ENCODE peak calls at places on chromosomes 12 and 14, in four cellular contexts. V is brain microvascular endothelial cell, B is ELR, E is putamen. U is an unnamed sample.

GRCh38 chr12:86724716-86725115 is 468.5 kb upstream of the MGAT4C start:
- DNase-seq in V (peak), B (peak), E (no peak), U (peak)

GRCh38 chr14:50667491-50668007 is 557 bp downstream of the SAV1 start:
- DNase-seq in V (no peak), B (no peak), E (no peak), U (no peak)

GRCh38 chr12:54220092-54220557 is 31.3 kb upstream of the SMUG1 start:
- DNase-seq in V (peak), B (peak), E (peak), U (peak)

GRCh38 chr14:103700753-103701490 is 14.3 kb downstream of the XRCC3 start:
- DNase-seq in V (no peak), B (no peak), E (no peak), U (peak)

GRCh38 chr12:114371733-114372132 is 34.2 kb downstream of the TBX5 start:
- DNase-seq in V (no peak), B (no peak), E (no peak), U (no peak)

GRCh38 chr12:4446335-4446734 is 720 bp upstream of the FGF6 start:
- DNase-seq in V (no peak), B (no peak), E (no peak), U (no peak)

GRCh38 chr12:89185889-89186288 is 166.4 kb downstream of the DUSP6 start:
- DNase-seq in V (no peak), B (peak), E (no peak), U (no peak)

GRCh38 chr12:90449611-90450010 is 505.4 kb downstream of the CCER1 start:
- DNase-seq in V (no peak), B (no peak), E (no peak), U (no peak)

GRCh38 chr14:89091781-89092180 is 267.3 kb downstream of the TTC8 start:
- DNase-seq in V (no peak), B (no peak), E (no peak), U (no peak)

GRCh38 chr12:65695077-65695865 is 129.0 kb upstream of the HMGA2 start:
- DNase-seq in V (peak), B (peak), E (no peak), U (peak)

GRCh38 chr12:50283924-50284236 is 560 bp upstream of the LIMA1 start:
- DNase-seq in V (no peak), B (peak), E (no peak), U (peak)

GRCh38 chr12:4281173-4281654 is 7.7 kb downstream of the CCND2 start:
- DNase-seq in V (no peak), B (no peak), E (no peak), U (no peak)

GRCh38 chr12:124305776-124306685 is 11.1 kb downstream of the RFLNA start:
- DNase-seq in V (no peak), B (no peak), E (no peak), U (peak)

GRCh38 chr12:120468271-120468845 is 1.2 kb downstream of the SRSF9 start:
- DNase-seq in V (peak), B (peak), E (no peak), U (peak)

GRCh38 chr12:57135939-57136338 is 7.7 kb downstream of the LRP1 start:
- DNase-seq in V (no peak), B (no peak), E (peak), U (no peak)

GRCh38 chr14:51566831-51567582 is 84.7 kb upstream of the FRMD6 start:
- DNase-seq in V (no peak), B (no peak), E (no peak), U (no peak)

GRCh38 chr12:22409071-22409951 is 74.8 kb upstream of the ST8SIA1 start:
- DNase-seq in V (no peak), B (no peak), E (peak), U (no peak)

GRCh38 chr12:46366771-46367170 is 5.8 kb downstream of the SLC38A2 start:
- DNase-seq in V (no peak), B (no peak), E (no peak), U (no peak)

GRCh38 chr12:19183121-19183838 is 53.7 kb downstream of the PLEKHA5 start:
- DNase-seq in V (no peak), B (peak), E (no peak), U (no peak)

GRCh38 chr14:33184587-33184986 is 245.9 kb downstream of the NPAS3 start:
- DNase-seq in V (peak), B (peak), E (no peak), U (no peak)

GRCh38 chr12:94704452-94704871 is 54.1 kb upstream of the TMCC3 start:
- DNase-seq in V (peak), B (peak), E (no peak), U (peak)

GRCh38 chr12:3458041-3458440 is 33.0 kb upstream of the PRMT8 start:
- DNase-seq in V (no peak), B (peak), E (no peak), U (no peak)

GRCh38 chr12:47604474-47604873 is 101.4 kb downstream of the RPAP3 start:
- DNase-seq in V (peak), B (peak), E (no peak), U (peak)

GRCh38 chr14:23118506-23119361 is at the start of gene CEBPE:
- DNase-seq in V (no peak), B (no peak), E (no peak), U (no peak)

GRCh38 chr14:84963518-84963917 is 566.4 kb upstream of the FLRT2 start:
- DNase-seq in V (no peak), B (no peak), E (no peak), U (no peak)

GRCh38 chr12:75842119-75842518 is 189.5 kb downstream of the PHLDA1 start:
- DNase-seq in V (no peak), B (no peak), E (peak), U (no peak)

GRCh38 chr12:59808317-59808910 is 212.6 kb downstream of the SLC16A7 start:
- DNase-seq in V (no peak), B (peak), E (peak), U (peak)

GRCh38 chr14:72893636-72894322 is at the start of gene DPF3:
- DNase-seq in V (peak), B (peak), E (peak), U (peak)

GRCh38 chr12:121388421-121388981 is 11.4 kb upstream of the RNF34 start:
- DNase-seq in V (peak), B (peak), E (no peak), U (peak)

GRCh38 chr12:31215521-31216232 is 110.3 kb downstream of the SINHCAF start:
- DNase-seq in V (no peak), B (no peak), E (no peak), U (peak)

GRCh38 chr12:131784909-131785762 is 43.1 kb upstream of the MMP17 start:
- DNase-seq in V (peak), B (no peak), E (no peak), U (peak)

GRCh38 chr12:48004039-48004940 is at the start of gene COL2A1:
- DNase-seq in V (no peak), B (peak), E (no peak), U (peak)

GRCh38 chr12:68953536-68953935 is 20.6 kb upstream of the CPM start:
- DNase-seq in V (no peak), B (no peak), E (no peak), U (no peak)